ENCODE peak calls at places on chromosomes 5 and 9, in four cellular contexts. D is heart right ventricle; O is natural killer cell; C is activated naive CD4-positive, alpha-beta T cell treated with anti-CD3 and anti-CD28 coated beads, Interleukin-2, amount 50 U/mL, for 72 hours. Y is an unnamed sample.
A peak's percentile ranks its signal among the peaks of the same experiment; 100 is the strongest.

GRCh38 chr5:149299451-149300054 is 27.9 kb downstream of the AFAP1L1 start:
- ATAC-seq in O (no peak), D (peak; percentile 8), C (peak; percentile 19), Y (no peak)

GRCh38 chr5:132539716-132540115 is 3.6 kb downstream of the IL5 start:
- ATAC-seq in D (no peak), O (no peak), C (no peak), Y (no peak)

GRCh38 chr5:41851116-41851515 is 19.1 kb downstream of the OXCT1 start:
- ATAC-seq in D (no peak), C (peak; percentile 84), O (no peak), Y (peak; percentile 81)

GRCh38 chr5:144177548-144177947 is 6.9 kb downstream of the KCTD16 start:
- ATAC-seq in O (peak; percentile 61), C (peak; percentile 40), D (no peak), Y (peak; percentile 26)

GRCh38 chr5:172943283-172943841 is 15.9 kb upstream of the RPL26L1 start:
- ATAC-seq in C (no peak), O (no peak), D (peak; percentile 56), Y (no peak)

GRCh38 chr9:91059713-91060112 is 258.1 kb downstream of the SYK start:
- ATAC-seq in C (no peak), O (no peak), D (no peak), Y (no peak)

GRCh38 chr9:107316795-107317661 is 33.9 kb downstream of the RAD23B start:
- ATAC-seq in O (no peak), C (no peak), D (no peak), Y (no peak)

GRCh38 chr9:624935-625505 is 216.5 kb upstream of the DMRT1 start:
- ATAC-seq in O (no peak), D (no peak), C (no peak), Y (no peak)

GRCh38 chr9:4305065-4305481 is 5.2 kb upstream of the GLIS3 start:
- ATAC-seq in C (no peak), D (no peak), O (no peak), Y (no peak)

GRCh38 chr9:112755675-112756074 is 5.1 kb downstream of the SNX30 start:
- ATAC-seq in C (no peak), D (peak; percentile 60), O (no peak), Y (no peak)

GRCh38 chr5:234450-234849 is 16.3 kb downstream of the SDHA start:
- ATAC-seq in C (no peak), O (no peak), D (no peak), Y (no peak)

GRCh38 chr9:93681316-93682154 is 105.2 kb downstream of the PHF2 start:
- ATAC-seq in O (no peak), C (peak; percentile 19), D (peak; percentile 20), Y (peak; percentile 24)

GRCh38 chr9:127714916-127715442 is 484 bp downstream of the PTRH1 start:
- ATAC-seq in C (peak; percentile 28), D (peak; percentile 14), O (peak; percentile 1), Y (peak; percentile 8)

GRCh38 chr5:149791881-149792280 is 61.8 kb downstream of the PPARGC1B start:
- ATAC-seq in D (no peak), C (no peak), O (no peak), Y (no peak)

GRCh38 chr9:99023831-99024230 is 80.1 kb downstream of the COL15A1 start:
- ATAC-seq in D (peak; percentile 23), C (no peak), O (no peak), Y (no peak)

GRCh38 chr5:102589661-102590060 is 90.9 kb upstream of the SLCO6A1 start:
- ATAC-seq in C (no peak), O (no peak), D (no peak), Y (no peak)

GRCh38 chr5:105740242-105740641 is 1930.5 kb downstream of the EFNA5 start:
- ATAC-seq in O (no peak), C (no peak), D (no peak), Y (no peak)

GRCh38 chr5:139413963-139414362 is 10.1 kb upstream of the SPATA24 start:
- ATAC-seq in C (peak; percentile 56), D (no peak), O (no peak), Y (peak; percentile 65)

GRCh38 chr5:143629871-143630658 is 181.9 kb upstream of the HMHB1 start:
- ATAC-seq in D (no peak), O (no peak), C (no peak), Y (no peak)

GRCh38 chr5:134835623-134836022 is 10.1 kb upstream of the C5orf24 start:
- ATAC-seq in D (no peak), O (no peak), C (no peak), Y (no peak)

GRCh38 chr9:72315089-72315509 is 49.9 kb downstream of the ZFAND5 start:
- ATAC-seq in D (peak; percentile 78), C (no peak), O (no peak), Y (no peak)

GRCh38 chr9:89404074-89404473 is 85.8 kb downstream of the SECISBP2 start:
- ATAC-seq in C (no peak), O (no peak), D (no peak), Y (no peak)

GRCh38 chr5:123681061-123681460 is 169.1 kb downstream of the CSNK1G3 start:
- ATAC-seq in C (no peak), O (no peak), D (no peak), Y (no peak)

GRCh38 chr9:8613346-8613825 is 813.8 kb upstream of the DMAC1 start:
- ATAC-seq in D (peak; percentile 83), O (no peak), C (no peak), Y (no peak)

GRCh38 chr5:176642675-176643490 is 4.4 kb upstream of the TSPAN17 start:
- ATAC-seq in O (no peak), D (no peak), C (no peak), Y (no peak)

GRCh38 chr5:154168395-154168794 is 22.1 kb upstream of the GALNT10 start:
- ATAC-seq in C (no peak), O (no peak), D (peak; percentile 65), Y (no peak)

GRCh38 chr5:64693636-64694035 is 3.3 kb downstream of the SHISAL2B start:
- ATAC-seq in O (no peak), D (no peak), C (no peak), Y (no peak)

GRCh38 chr5:14038341-14038959 is 94.0 kb upstream of the DNAH5 start:
- ATAC-seq in D (no peak), C (no peak), O (no peak), Y (peak; percentile 31)

GRCh38 chr5:38452201-38452600 is 104.2 kb downstream of the LIFR start:
- ATAC-seq in C (no peak), O (no peak), D (no peak), Y (no peak)

Y was measured in activated T-helper 17 cell treated with anti-CD3 and anti-CD28 coated beads, Interleukin-2, amount 50 U/mL, for 72 hours.